ENCODE peak calls at places on chromosome 10, in four cellular contexts. A is GM12878, P is HepG2, D is WTC11. J is an unnamed sample.

GRCh38 chr10:110989016-110989415 is 69.6 kb downstream of the SHOC2 start:
- DNase-seq in A (no peak), P (no peak), D (no peak), J (no peak)

GRCh38 chr10:13759167-13759566 is 172.4 kb downstream of the PRPF18 start:
- DNase-seq in A (no peak), P (no peak), D (peak; percentile 41), J (no peak)

GRCh38 chr10:70055550-70055949 is 2.9 kb downstream of the MACROH2A2 start:
- DNase-seq in A (no peak), P (no peak), D (no peak), J (no peak)

GRCh38 chr10:110725809-110726641 is 81.9 kb downstream of the RBM20 start:
- DNase-seq in A (no peak), P (no peak), D (no peak), J (no peak)

GRCh38 chr10:60810437-60811182 is 32.3 kb downstream of the CDK1 start:
- DNase-seq in A (no peak), P (peak; percentile 18), D (no peak), J (no peak)

GRCh38 chr10:5948999-5949759 is 28.2 kb downstream of the IL15RA start:
- DNase-seq in A (no peak), P (peak; percentile 46), D (peak; percentile 80), J (peak; percentile 78)

GRCh38 chr10:52951819-52952218 is 179.2 kb upstream of the MBL2 start:
- DNase-seq in A (no peak), P (peak; percentile 59), D (peak; percentile 89), J (no peak)

GRCh38 chr10:46287846-46288480 is 1.2 kb downstream of the ANTXRL start:
- DNase-seq in A (no peak), P (no peak), D (no peak), J (peak; percentile 3)

GRCh38 chr10:45220985-45221384 is 94.4 kb downstream of the OR13A1 start:
- DNase-seq in A (no peak), P (no peak), D (no peak), J (no peak)

GRCh38 chr10:35933940-35934636 is 292.0 kb upstream of the FZD8 start:
- DNase-seq in A (no peak), P (no peak), D (no peak), J (no peak)

GRCh38 chr10:69665457-69666320 is 35.6 kb downstream of the FAM241B start:
- DNase-seq in A (no peak), P (no peak), D (no peak), J (no peak)

GRCh38 chr10:126227762-126228134 is 160.5 kb downstream of the ADAM12 start:
- DNase-seq in A (no peak), P (no peak), D (no peak), J (no peak)
- TF ChIP-seq ETV6 in A (no peak), P (no peak), D (no peak), J (no peak)

GRCh38 chr10:71294091-71294561 is 24.9 kb upstream of the SLC29A3 start:
- DNase-seq in A (no peak), P (no peak), D (no peak), J (no peak)
- TF ChIP-seq ATF3 in A (no peak), P (no peak), D (no peak), J (no peak)

GRCh38 chr10:101053516-101053915 is 8.3 kb upstream of the KAZALD1 start:
- DNase-seq in A (no peak), P (no peak), D (no peak), J (no peak)
- TF ChIP-seq ETV6 in A (no peak), P (no peak), D (no peak), J (no peak)

GRCh38 chr10:131996508-131997365 is 15.0 kb upstream of the BNIP3 start:
- DNase-seq in A (no peak), P (no peak), D (no peak), J (no peak)
- TF ChIP-seq ATF3 in A (no peak), P (no peak), D (no peak), J (no peak)